ENCODE peak calls at places on chromosomes 11 and 22, in five cellular contexts. One of them, this sample, is unnamed.

GRCh38 chr11:1129666-1130160 is 28.0 kb upstream of the MUC5AC start:
- DNase-seq in Panc1: no peak
- DNase-seq in upper lobe of right lung: no peak
- DNase-seq in iPS DF 6.9: no peak
- DNase-seq in HCT116: no peak
- DNase-seq in this sample: no peak

GRCh38 chr22:20218320-20218872 is 49.7 kb downstream of the RTN4R start:
- DNase-seq in Panc1: no peak
- DNase-seq in upper lobe of right lung: no peak
- DNase-seq in iPS DF 6.9: no peak
- DNase-seq in HCT116: no peak
- DNase-seq in this sample: no peak

GRCh38 chr11:93895106-93895862 is 44.9 kb upstream of the VSTM5 start:
- DNase-seq in Panc1: peak; percentile 8
- DNase-seq in upper lobe of right lung: no peak
- DNase-seq in iPS DF 6.9: peak; percentile 39
- DNase-seq in HCT116: peak; percentile 59
- DNase-seq in this sample: peak; percentile 90

GRCh38 chr22:36197065-36197440 is 4.6 kb downstream of the APOL4 start:
- DNase-seq in Panc1: no peak
- DNase-seq in upper lobe of right lung: no peak
- DNase-seq in iPS DF 6.9: peak; percentile 41
- DNase-seq in HCT116: no peak
- DNase-seq in this sample: peak; percentile 81

GRCh38 chr11:70552441-70553150 is 154.3 kb downstream of the CTTN start:
- DNase-seq in Panc1: no peak
- DNase-seq in upper lobe of right lung: no peak
- DNase-seq in iPS DF 6.9: no peak
- DNase-seq in HCT116: no peak
- DNase-seq in this sample: no peak

GRCh38 chr11:130581631-130582030 is 133.2 kb downstream of the ADAMTS15 start:
- DNase-seq in Panc1: no peak
- DNase-seq in upper lobe of right lung: no peak
- DNase-seq in iPS DF 6.9: no peak
- DNase-seq in HCT116: no peak
- DNase-seq in this sample: peak; percentile 22

GRCh38 chr11:75766449-75767227 is 1.9 kb upstream of the DGAT2 start:
- DNase-seq in Panc1: no peak
- DNase-seq in upper lobe of right lung: no peak
- DNase-seq in iPS DF 6.9: no peak
- DNase-seq in HCT116: no peak
- DNase-seq in this sample: no peak

GRCh38 chr11:88827018-88827676 is 238.6 kb downstream of the GRM5 start:
- DNase-seq in Panc1: peak; percentile 12
- DNase-seq in upper lobe of right lung: no peak
- DNase-seq in iPS DF 6.9: no peak
- DNase-seq in HCT116: no peak
- DNase-seq in this sample: peak; percentile 2

GRCh38 chr11:31437742-31438435 is 68.2 kb downstream of the DNAJC24 start:
- DNase-seq in Panc1: no peak
- DNase-seq in upper lobe of right lung: no peak
- DNase-seq in iPS DF 6.9: no peak
- DNase-seq in HCT116: no peak
- DNase-seq in this sample: peak; percentile 44

DNA sequence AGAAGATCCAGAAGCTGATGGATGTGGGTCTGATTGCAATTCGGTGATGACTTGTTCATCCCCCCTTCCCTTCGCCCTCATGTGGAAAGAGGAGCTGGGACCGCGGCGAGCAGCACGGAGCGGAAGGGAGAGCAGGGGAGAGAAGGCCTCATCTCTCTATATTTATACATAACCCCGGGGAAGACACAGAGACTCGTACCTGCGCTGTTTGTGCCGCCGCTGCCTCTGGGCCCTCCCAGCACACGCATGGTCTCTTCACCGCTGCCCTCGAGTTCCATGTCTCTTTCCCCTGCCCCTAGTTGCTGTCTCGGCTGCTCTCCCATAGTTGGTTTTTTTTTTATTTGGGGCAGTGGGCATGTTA is 2.5 kb upstream of the FERMT3 start:
- DNase-seq in Panc1: no peak
- DNase-seq in upper lobe of right lung: no peak
- DNase-seq in iPS DF 6.9: no peak
- DNase-seq in HCT116: no peak
- DNase-seq in this sample: no peak
- H3K4me1 ChIP-seq in Panc1: no peaks in the 10 kb centered on the region
- H3K4me1 ChIP-seq in upper lobe of right lung: peaks cover 47% of the 10 kb centered on the region
- H3K4me1 ChIP-seq in iPS DF 6.9: peaks cover 2% of the 10 kb centered on the region
- H3K4me1 ChIP-seq in HCT116: peaks cover 8% of the 10 kb centered on the region
- H3K4me1 ChIP-seq in this sample: peaks cover 9% of the 10 kb centered on the region

GRCh38 chr11:113553905-113554304 is 78.7 kb upstream of the DRD2 start:
- DNase-seq in Panc1: no peak
- DNase-seq in upper lobe of right lung: no peak
- DNase-seq in iPS DF 6.9: no peak
- DNase-seq in HCT116: no peak
- DNase-seq in this sample: no peak
- H3K4me1 ChIP-seq in Panc1: peaks cover 12% of the 10 kb centered on the region
- H3K4me1 ChIP-seq in upper lobe of right lung: no peaks in the 10 kb centered on the region
- H3K4me1 ChIP-seq in iPS DF 6.9: peaks cover 4% of the 10 kb centered on the region
- H3K4me1 ChIP-seq in HCT116: peaks cover 16% of the 10 kb centered on the region
- H3K4me1 ChIP-seq in this sample: peaks cover 14% of the 10 kb centered on the region

DNA sequence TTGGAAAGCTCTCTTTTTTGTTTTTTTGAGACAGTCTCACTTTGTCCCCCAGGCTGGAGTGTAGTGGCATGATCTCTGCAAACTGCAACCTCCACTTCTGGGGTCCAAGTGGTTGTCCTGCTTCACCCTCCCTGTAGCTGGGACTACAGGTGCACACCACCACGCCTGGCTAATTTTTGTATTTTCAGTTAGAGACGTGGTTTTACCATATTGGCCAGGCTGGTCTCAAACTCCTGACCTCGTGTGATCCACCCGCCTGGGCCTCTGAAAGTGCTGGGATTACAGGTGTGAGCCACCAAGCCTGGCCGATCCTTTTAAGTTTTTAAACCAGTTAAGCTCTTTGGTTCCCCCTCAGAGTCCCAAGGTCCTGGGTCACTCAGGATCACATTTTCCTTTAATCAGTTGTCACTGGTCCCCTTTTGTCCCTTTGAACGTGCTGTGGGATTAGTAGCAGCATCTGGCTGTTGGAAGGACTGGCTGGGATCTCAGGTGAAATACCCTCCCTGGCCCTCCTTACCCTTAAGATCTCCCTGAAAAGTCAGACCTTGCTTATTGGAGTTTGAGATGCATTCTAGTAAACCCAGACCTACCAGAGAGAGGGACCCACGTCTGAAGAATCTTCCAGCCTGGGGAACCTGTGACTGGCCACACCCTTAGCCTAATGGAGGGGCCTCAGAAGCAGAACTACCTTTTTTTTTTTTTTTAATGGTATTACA is 8.1 kb downstream of the MALAT1 start:
- DNase-seq in Panc1: peak; percentile 93
- DNase-seq in upper lobe of right lung: peak; percentile 67
- DNase-seq in iPS DF 6.9: no peak
- DNase-seq in HCT116: peak; percentile 91
- DNase-seq in this sample: peak; percentile 72
- H3K4me1 ChIP-seq in Panc1: peaks cover 30% of the 10 kb centered on the region
- H3K4me1 ChIP-seq in upper lobe of right lung: peaks cover 37% of the 10 kb centered on the region
- H3K4me1 ChIP-seq in iPS DF 6.9: no peaks in the 10 kb centered on the region
- H3K4me1 ChIP-seq in HCT116: peaks cover 80% of the 10 kb centered on the region
- H3K4me1 ChIP-seq in this sample: no peaks in the 10 kb centered on the region

GRCh38 chr11:12285106-12285505 is 92.3 kb upstream of the PARVA start:
- DNase-seq in Panc1: no peak
- DNase-seq in upper lobe of right lung: no peak
- DNase-seq in iPS DF 6.9: no peak
- DNase-seq in HCT116: no peak
- DNase-seq in this sample: peak; percentile 76

GRCh38 chr11:12287009-12287373 is 90.4 kb upstream of the PARVA start:
- DNase-seq in Panc1: peak; percentile 47
- DNase-seq in upper lobe of right lung: no peak
- DNase-seq in iPS DF 6.9: no peak
- DNase-seq in HCT116: peak; percentile 47
- DNase-seq in this sample: peak; percentile 94

GRCh38 chr11:12287374-12288211 is 89.8 kb upstream of the PARVA start:
- DNase-seq in Panc1: peak; percentile 83
- DNase-seq in upper lobe of right lung: no peak
- DNase-seq in iPS DF 6.9: peak; percentile 25
- DNase-seq in HCT116: peak; percentile 78
- DNase-seq in this sample: peak; percentile 94

GRCh38 chr11:12285811-12286222 is 91.6 kb upstream of the PARVA start:
- DNase-seq in Panc1: no peak
- DNase-seq in upper lobe of right lung: no peak
- DNase-seq in iPS DF 6.9: no peak
- DNase-seq in HCT116: no peak
- DNase-seq in this sample: no peak

GRCh38 chr11:12286606-12287005 is 90.8 kb upstream of the PARVA start:
- DNase-seq in Panc1: no peak
- DNase-seq in upper lobe of right lung: no peak
- DNase-seq in iPS DF 6.9: no peak
- DNase-seq in HCT116: no peak
- DNase-seq in this sample: no peak
- H3K4me1 ChIP-seq in Panc1: peaks cover 45% of the 10 kb centered on the region
- H3K4me1 ChIP-seq in upper lobe of right lung: peaks cover 5% of the 10 kb centered on the region
- H3K4me1 ChIP-seq in iPS DF 6.9: no peaks in the 10 kb centered on the region
- H3K4me1 ChIP-seq in HCT116: peaks cover 41% of the 10 kb centered on the region
- H3K4me1 ChIP-seq in this sample: peaks cover 60% of the 10 kb centered on the region

DNA sequence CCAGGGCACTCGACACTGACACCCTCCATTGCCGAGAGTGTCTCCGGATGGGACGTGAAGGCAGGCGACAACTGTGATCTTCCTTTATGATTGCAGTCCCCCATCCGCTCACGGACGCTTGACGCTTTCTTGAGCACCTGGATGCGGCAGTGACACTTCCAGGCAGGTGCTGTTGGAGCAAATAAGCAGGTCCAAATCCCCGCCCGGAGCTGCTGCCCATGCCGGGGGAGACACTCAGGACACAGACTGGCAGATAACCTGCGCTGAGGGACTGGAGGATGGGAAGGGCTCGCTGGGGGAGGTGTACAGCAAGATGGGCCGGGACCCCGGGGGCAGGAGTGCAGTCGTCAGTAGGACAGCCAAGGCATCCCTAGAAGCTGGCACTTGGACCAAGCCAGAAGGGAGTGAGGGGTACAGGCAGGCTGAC is 1403.5 kb downstream of the BRD1 start:
- DNase-seq in Panc1: no peak
- DNase-seq in upper lobe of right lung: peak; percentile 61
- DNase-seq in iPS DF 6.9: no peak
- DNase-seq in HCT116: no peak
- DNase-seq in this sample: no peak
- H3K4me1 ChIP-seq in Panc1: no peaks in the 10 kb centered on the region
- H3K4me1 ChIP-seq in upper lobe of right lung: no peaks in the 10 kb centered on the region
- H3K4me1 ChIP-seq in iPS DF 6.9: no peaks in the 10 kb centered on the region
- H3K4me1 ChIP-seq in HCT116: no peaks in the 10 kb centered on the region
- H3K4me1 ChIP-seq in this sample: peaks cover 22% of the 10 kb centered on the region

GRCh38 chr11:6735306-6735705 is 36.5 kb downstream of the OR2AG2 start:
- DNase-seq in Panc1: no peak
- DNase-seq in upper lobe of right lung: no peak
- DNase-seq in iPS DF 6.9: no peak
- DNase-seq in HCT116: no peak
- DNase-seq in this sample: no peak
- H3K4me1 ChIP-seq in Panc1: peaks cover 3% of the 10 kb centered on the region
- H3K4me1 ChIP-seq in upper lobe of right lung: peaks cover 4% of the 10 kb centered on the region
- H3K4me1 ChIP-seq in iPS DF 6.9: no peaks in the 10 kb centered on the region
- H3K4me1 ChIP-seq in HCT116: no peaks in the 10 kb centered on the region
- H3K4me1 ChIP-seq in this sample: peaks cover 2% of the 10 kb centered on the region

GRCh38 chr11:95586155-95586554 is 203.4 kb downstream of the FAM76B start:
- DNase-seq in Panc1: no peak
- DNase-seq in upper lobe of right lung: no peak
- DNase-seq in iPS DF 6.9: no peak
- DNase-seq in HCT116: no peak
- DNase-seq in this sample: no peak
- H3K4me1 ChIP-seq in Panc1: no peaks in the 10 kb centered on the region
- H3K4me1 ChIP-seq in upper lobe of right lung: no peaks in the 10 kb centered on the region
- H3K4me1 ChIP-seq in iPS DF 6.9: no peaks in the 10 kb centered on the region
- H3K4me1 ChIP-seq in HCT116: no peaks in the 10 kb centered on the region
- H3K4me1 ChIP-seq in this sample: peaks cover 6% of the 10 kb centered on the region

DNA sequence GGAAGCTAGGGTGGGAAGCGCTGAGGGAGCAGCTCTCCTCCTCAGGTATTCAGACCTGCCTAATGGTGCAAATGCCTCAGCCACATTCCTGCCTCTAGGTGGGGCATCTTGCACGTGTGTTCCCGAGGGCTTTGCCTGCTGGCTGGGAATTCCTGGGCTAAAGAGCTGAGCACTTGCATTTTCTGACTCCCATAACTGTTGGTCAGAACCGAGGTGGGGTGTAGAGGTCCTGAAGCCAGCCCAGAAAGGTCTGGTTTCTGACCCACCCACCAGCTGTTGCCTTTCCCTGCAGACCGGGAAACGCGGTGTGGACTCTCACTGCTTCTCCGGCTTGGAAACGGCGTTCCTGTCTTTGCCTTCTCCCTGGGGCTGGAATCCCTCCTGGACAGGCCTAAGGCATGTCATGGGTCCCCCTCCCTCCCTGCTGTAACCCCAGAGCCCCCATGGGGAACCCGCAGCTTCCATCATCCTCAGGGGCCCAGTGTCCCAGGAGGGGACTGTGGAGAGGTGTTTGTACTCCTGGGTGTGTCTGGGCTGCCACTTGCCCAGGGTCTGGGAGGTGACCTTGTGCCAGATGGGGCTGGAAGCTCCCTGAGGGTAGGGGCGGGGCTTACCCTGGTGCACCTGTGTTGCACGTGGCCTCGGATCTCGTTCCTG is 24.0 kb upstream of the SMIM38 start:
- DNase-seq in Panc1: peak; percentile 48
- DNase-seq in upper lobe of right lung: peak; percentile 83
- DNase-seq in iPS DF 6.9: peak; percentile 95
- DNase-seq in HCT116: peak; percentile 66
- DNase-seq in this sample: peak; percentile 86
- H3K4me1 ChIP-seq in Panc1: peaks cover 20% of the 10 kb centered on the region
- H3K4me1 ChIP-seq in upper lobe of right lung: peaks cover 5% of the 10 kb centered on the region
- H3K4me1 ChIP-seq in iPS DF 6.9: no peaks in the 10 kb centered on the region
- H3K4me1 ChIP-seq in HCT116: peaks cover 23% of the 10 kb centered on the region
- H3K4me1 ChIP-seq in this sample: peaks cover 4% of the 10 kb centered on the region